ENCODE peak calls at places on chromosomes 6 and 20, in five cellular contexts. One of them, this sample, is unnamed.
A peak's percentile ranks its signal among the peaks of the same experiment; 100 is the strongest.

GRCh38 chr6:26118999-26119398 is 31.8 kb downstream of the HFE start:
- DNase-seq in left cardiac atrium: no peak
- DNase-seq in A549: no peak
- DNase-seq in fibroblast of mammary gland: peak; percentile 42
- DNase-seq in stimulated activated CD4-positive, alpha-beta T cell treated with anti-CD3 and anti-CD28 coated beads, Interleukin-1b, Interleukin-23, amount 100 ng/mL, for 24 hours: no peak
- DNase-seq in this sample: no peak

GRCh38 chr6:68071740-68072139 is 563.3 kb upstream of the ADGRB3 start:
- DNase-seq in fibroblast of mammary gland: no peak
- DNase-seq in stimulated activated CD4-positive, alpha-beta T cell treated with anti-CD3 and anti-CD28 coated beads, Interleukin-1b, Interleukin-23, amount 100 ng/mL, for 24 hours: no peak
- DNase-seq in left cardiac atrium: no peak
- DNase-seq in A549: no peak
- DNase-seq in this sample: no peak

GRCh38 chr6:102438181-102438580 is 1044.7 kb downstream of the GRIK2 start:
- DNase-seq in left cardiac atrium: no peak
- DNase-seq in stimulated activated CD4-positive, alpha-beta T cell treated with anti-CD3 and anti-CD28 coated beads, Interleukin-1b, Interleukin-23, amount 100 ng/mL, for 24 hours: no peak
- DNase-seq in A549: no peak
- DNase-seq in fibroblast of mammary gland: no peak
- DNase-seq in this sample: no peak

GRCh38 chr6:28982476-28983266 is 22.4 kb downstream of the ZNF311 start:
- DNase-seq in fibroblast of mammary gland: peak; percentile 73
- DNase-seq in A549: peak; percentile 46
- DNase-seq in left cardiac atrium: no peak
- DNase-seq in stimulated activated CD4-positive, alpha-beta T cell treated with anti-CD3 and anti-CD28 coated beads, Interleukin-1b, Interleukin-23, amount 100 ng/mL, for 24 hours: no peak
- DNase-seq in this sample: peak; percentile 20

GRCh38 chr20:58389324-58389967 is 417 bp downstream of the VAPB start:
- DNase-seq in left cardiac atrium: no peak
- DNase-seq in stimulated activated CD4-positive, alpha-beta T cell treated with anti-CD3 and anti-CD28 coated beads, Interleukin-1b, Interleukin-23, amount 100 ng/mL, for 24 hours: no peak
- DNase-seq in fibroblast of mammary gland: peak; percentile 19
- DNase-seq in A549: no peak
- DNase-seq in this sample: peak; percentile 48

GRCh38 chr6:31663961-31664789 is 622 bp downstream of the GPANK1 start:
- DNase-seq in stimulated activated CD4-positive, alpha-beta T cell treated with anti-CD3 and anti-CD28 coated beads, Interleukin-1b, Interleukin-23, amount 100 ng/mL, for 24 hours: no peak
- DNase-seq in left cardiac atrium: peak; percentile 64
- DNase-seq in fibroblast of mammary gland: peak; percentile 86
- DNase-seq in A549: no peak
- DNase-seq in this sample: no peak

GRCh38 chr20:32485770-32486248 is 99.3 kb downstream of the NOL4L start:
- DNase-seq in fibroblast of mammary gland: no peak
- DNase-seq in stimulated activated CD4-positive, alpha-beta T cell treated with anti-CD3 and anti-CD28 coated beads, Interleukin-1b, Interleukin-23, amount 100 ng/mL, for 24 hours: no peak
- DNase-seq in A549: no peak
- DNase-seq in left cardiac atrium: no peak
- DNase-seq in this sample: peak; percentile 32

GRCh38 chr20:17138237-17138636 is 88.6 kb upstream of the PCSK2 start:
- DNase-seq in fibroblast of mammary gland: no peak
- DNase-seq in stimulated activated CD4-positive, alpha-beta T cell treated with anti-CD3 and anti-CD28 coated beads, Interleukin-1b, Interleukin-23, amount 100 ng/mL, for 24 hours: no peak
- DNase-seq in left cardiac atrium: no peak
- DNase-seq in A549: no peak
- DNase-seq in this sample: no peak

GRCh38 chr6:24494726-24495515 is at the start of gene ALDH5A1:
- DNase-seq in stimulated activated CD4-positive, alpha-beta T cell treated with anti-CD3 and anti-CD28 coated beads, Interleukin-1b, Interleukin-23, amount 100 ng/mL, for 24 hours: peak; percentile 59
- DNase-seq in fibroblast of mammary gland: peak; percentile 42
- DNase-seq in left cardiac atrium: peak; percentile 78
- DNase-seq in A549: peak; percentile 48
- DNase-seq in this sample: peak; percentile 92

GRCh38 chr6:57069228-57069627 is 20.8 kb upstream of the ZNF451 start:
- DNase-seq in left cardiac atrium: no peak
- DNase-seq in stimulated activated CD4-positive, alpha-beta T cell treated with anti-CD3 and anti-CD28 coated beads, Interleukin-1b, Interleukin-23, amount 100 ng/mL, for 24 hours: no peak
- DNase-seq in fibroblast of mammary gland: no peak
- DNase-seq in A549: no peak
- DNase-seq in this sample: no peak

GRCh38 chr6:27392623-27393022 is 4.1 kb downstream of the ZNF391 start:
- DNase-seq in fibroblast of mammary gland: no peak
- DNase-seq in left cardiac atrium: no peak
- DNase-seq in A549: no peak
- DNase-seq in stimulated activated CD4-positive, alpha-beta T cell treated with anti-CD3 and anti-CD28 coated beads, Interleukin-1b, Interleukin-23, amount 100 ng/mL, for 24 hours: no peak
- DNase-seq in this sample: no peak

GRCh38 chr6:79635179-79635578 is 4.0 kb downstream of the SH3BGRL2 start:
- DNase-seq in A549: no peak
- DNase-seq in left cardiac atrium: no peak
- DNase-seq in stimulated activated CD4-positive, alpha-beta T cell treated with anti-CD3 and anti-CD28 coated beads, Interleukin-1b, Interleukin-23, amount 100 ng/mL, for 24 hours: no peak
- DNase-seq in fibroblast of mammary gland: peak; percentile 17
- DNase-seq in this sample: no peak

GRCh38 chr6:31586013-31586412 is at the start of gene LST1:
- DNase-seq in A549: no peak
- DNase-seq in stimulated activated CD4-positive, alpha-beta T cell treated with anti-CD3 and anti-CD28 coated beads, Interleukin-1b, Interleukin-23, amount 100 ng/mL, for 24 hours: no peak
- DNase-seq in left cardiac atrium: peak; percentile 28
- DNase-seq in fibroblast of mammary gland: no peak
- DNase-seq in this sample: no peak

GRCh38 chr6:16136536-16137450 is 7.9 kb downstream of the MYLIP start:
- DNase-seq in left cardiac atrium: no peak
- DNase-seq in fibroblast of mammary gland: peak; percentile 91
- DNase-seq in A549: no peak
- DNase-seq in stimulated activated CD4-positive, alpha-beta T cell treated with anti-CD3 and anti-CD28 coated beads, Interleukin-1b, Interleukin-23, amount 100 ng/mL, for 24 hours: no peak
- DNase-seq in this sample: peak; percentile 71

GRCh38 chr6:99746261-99746895 is 139.7 kb downstream of the PRDM13 start:
- DNase-seq in fibroblast of mammary gland: peak; percentile 75
- DNase-seq in A549: peak; percentile 11
- DNase-seq in stimulated activated CD4-positive, alpha-beta T cell treated with anti-CD3 and anti-CD28 coated beads, Interleukin-1b, Interleukin-23, amount 100 ng/mL, for 24 hours: peak; percentile 28
- DNase-seq in left cardiac atrium: peak; percentile 24
- DNase-seq in this sample: peak; percentile 71

GRCh38 chr6:162733489-162733888 is 5.7 kb downstream of the PACRG start:
- DNase-seq in fibroblast of mammary gland: no peak
- DNase-seq in A549: no peak
- DNase-seq in stimulated activated CD4-positive, alpha-beta T cell treated with anti-CD3 and anti-CD28 coated beads, Interleukin-1b, Interleukin-23, amount 100 ng/mL, for 24 hours: no peak
- DNase-seq in left cardiac atrium: no peak
- DNase-seq in this sample: peak; percentile 24

GRCh38 chr6:40804905-40805304 is 217.7 kb upstream of the LRFN2 start:
- DNase-seq in fibroblast of mammary gland: no peak
- DNase-seq in stimulated activated CD4-positive, alpha-beta T cell treated with anti-CD3 and anti-CD28 coated beads, Interleukin-1b, Interleukin-23, amount 100 ng/mL, for 24 hours: no peak
- DNase-seq in left cardiac atrium: no peak
- DNase-seq in A549: no peak
- DNase-seq in this sample: no peak

GRCh38 chr20:24781061-24781980 is 167.7 kb upstream of the CST7 start:
- DNase-seq in A549: peak; percentile 40
- DNase-seq in fibroblast of mammary gland: peak; percentile 40
- DNase-seq in stimulated activated CD4-positive, alpha-beta T cell treated with anti-CD3 and anti-CD28 coated beads, Interleukin-1b, Interleukin-23, amount 100 ng/mL, for 24 hours: no peak
- DNase-seq in left cardiac atrium: no peak
- DNase-seq in this sample: peak; percentile 49

GRCh38 chr20:62726716-62727583 is 18.3 kb downstream of the NTSR1 start:
- DNase-seq in fibroblast of mammary gland: no peak
- DNase-seq in left cardiac atrium: peak; percentile 12
- DNase-seq in A549: no peak
- DNase-seq in stimulated activated CD4-positive, alpha-beta T cell treated with anti-CD3 and anti-CD28 coated beads, Interleukin-1b, Interleukin-23, amount 100 ng/mL, for 24 hours: no peak
- DNase-seq in this sample: no peak

GRCh38 chr6:49325901-49326300 is 137.2 kb downstream of the MMUT start:
- DNase-seq in A549: no peak
- DNase-seq in stimulated activated CD4-positive, alpha-beta T cell treated with anti-CD3 and anti-CD28 coated beads, Interleukin-1b, Interleukin-23, amount 100 ng/mL, for 24 hours: no peak
- DNase-seq in fibroblast of mammary gland: no peak
- DNase-seq in left cardiac atrium: no peak
- DNase-seq in this sample: no peak

GRCh38 chr6:158536891-158537798 is 22.7 kb upstream of the TMEM181 start:
- DNase-seq in fibroblast of mammary gland: peak; percentile 29
- DNase-seq in stimulated activated CD4-positive, alpha-beta T cell treated with anti-CD3 and anti-CD28 coated beads, Interleukin-1b, Interleukin-23, amount 100 ng/mL, for 24 hours: no peak
- DNase-seq in left cardiac atrium: peak; percentile 58
- DNase-seq in A549: no peak
- DNase-seq in this sample: peak; percentile 20

GRCh38 chr6:33686981-33687975 is 24.2 kb downstream of the UQCC2 start:
- DNase-seq in fibroblast of mammary gland: no peak
- DNase-seq in A549: no peak
- DNase-seq in left cardiac atrium: no peak
- DNase-seq in stimulated activated CD4-positive, alpha-beta T cell treated with anti-CD3 and anti-CD28 coated beads, Interleukin-1b, Interleukin-23, amount 100 ng/mL, for 24 hours: no peak
- DNase-seq in this sample: no peak

GRCh38 chr20:4885877-4886276 is 115.4 kb downstream of the SLC23A2 start:
- DNase-seq in left cardiac atrium: no peak
- DNase-seq in fibroblast of mammary gland: no peak
- DNase-seq in stimulated activated CD4-positive, alpha-beta T cell treated with anti-CD3 and anti-CD28 coated beads, Interleukin-1b, Interleukin-23, amount 100 ng/mL, for 24 hours: no peak
- DNase-seq in A549: no peak
- DNase-seq in this sample: no peak

GRCh38 chr20:63534831-63535651 is 2.1 kb downstream of the PTK6 start:
- DNase-seq in left cardiac atrium: peak; percentile 25
- DNase-seq in A549: no peak
- DNase-seq in fibroblast of mammary gland: peak; percentile 24
- DNase-seq in stimulated activated CD4-positive, alpha-beta T cell treated with anti-CD3 and anti-CD28 coated beads, Interleukin-1b, Interleukin-23, amount 100 ng/mL, for 24 hours: no peak
- DNase-seq in this sample: no peak

GRCh38 chr6:139433647-139434419 is 59.4 kb upstream of the CITED2 start:
- DNase-seq in left cardiac atrium: no peak
- DNase-seq in A549: no peak
- DNase-seq in fibroblast of mammary gland: peak; percentile 50
- DNase-seq in stimulated activated CD4-positive, alpha-beta T cell treated with anti-CD3 and anti-CD28 coated beads, Interleukin-1b, Interleukin-23, amount 100 ng/mL, for 24 hours: no peak
- DNase-seq in this sample: peak; percentile 5

GRCh38 chr6:119296036-119297035 is 53.2 kb downstream of the MAN1A1 start:
- DNase-seq in A549: no peak
- DNase-seq in fibroblast of mammary gland: no peak
- DNase-seq in stimulated activated CD4-positive, alpha-beta T cell treated with anti-CD3 and anti-CD28 coated beads, Interleukin-1b, Interleukin-23, amount 100 ng/mL, for 24 hours: no peak
- DNase-seq in left cardiac atrium: no peak
- DNase-seq in this sample: no peak

GRCh38 chr6:109660526-109660925 is 30.5 kb downstream of the AK9 start:
- DNase-seq in fibroblast of mammary gland: no peak
- DNase-seq in stimulated activated CD4-positive, alpha-beta T cell treated with anti-CD3 and anti-CD28 coated beads, Interleukin-1b, Interleukin-23, amount 100 ng/mL, for 24 hours: no peak
- DNase-seq in left cardiac atrium: no peak
- DNase-seq in A549: no peak
- DNase-seq in this sample: peak; percentile 17

GRCh38 chr6:30500421-30501069 is 11.2 kb downstream of the HLA-E start:
- DNase-seq in stimulated activated CD4-positive, alpha-beta T cell treated with anti-CD3 and anti-CD28 coated beads, Interleukin-1b, Interleukin-23, amount 100 ng/mL, for 24 hours: no peak
- DNase-seq in A549: no peak
- DNase-seq in left cardiac atrium: no peak
- DNase-seq in fibroblast of mammary gland: peak; percentile 48
- DNase-seq in this sample: no peak

GRCh38 chr6:1285589-1286340 is 26.1 kb upstream of the FOXQ1 start:
- DNase-seq in A549: no peak
- DNase-seq in left cardiac atrium: peak; percentile 36
- DNase-seq in stimulated activated CD4-positive, alpha-beta T cell treated with anti-CD3 and anti-CD28 coated beads, Interleukin-1b, Interleukin-23, amount 100 ng/mL, for 24 hours: no peak
- DNase-seq in fibroblast of mammary gland: peak; percentile 50
- DNase-seq in this sample: no peak

GRCh38 chr6:157528931-157529653 is 148.1 kb downstream of the ZDHHC14 start:
- DNase-seq in fibroblast of mammary gland: peak; percentile 86
- DNase-seq in A549: no peak
- DNase-seq in stimulated activated CD4-positive, alpha-beta T cell treated with anti-CD3 and anti-CD28 coated beads, Interleukin-1b, Interleukin-23, amount 100 ng/mL, for 24 hours: no peak
- DNase-seq in left cardiac atrium: no peak
- DNase-seq in this sample: no peak

GRCh38 chr6:81786159-81786558 is 33.7 kb upstream of the TENT5A start:
- DNase-seq in fibroblast of mammary gland: no peak
- DNase-seq in left cardiac atrium: no peak
- DNase-seq in stimulated activated CD4-positive, alpha-beta T cell treated with anti-CD3 and anti-CD28 coated beads, Interleukin-1b, Interleukin-23, amount 100 ng/mL, for 24 hours: no peak
- DNase-seq in A549: no peak
- DNase-seq in this sample: no peak

GRCh38 chr6:51830666-51831065 is 256.7 kb downstream of the PKHD1 start:
- DNase-seq in A549: no peak
- DNase-seq in left cardiac atrium: no peak
- DNase-seq in fibroblast of mammary gland: no peak
- DNase-seq in stimulated activated CD4-positive, alpha-beta T cell treated with anti-CD3 and anti-CD28 coated beads, Interleukin-1b, Interleukin-23, amount 100 ng/mL, for 24 hours: no peak
- DNase-seq in this sample: no peak

GRCh38 chr20:31607640-31608255 is 2.7 kb downstream of the ID1 start:
- DNase-seq in fibroblast of mammary gland: peak; percentile 30
- DNase-seq in stimulated activated CD4-positive, alpha-beta T cell treated with anti-CD3 and anti-CD28 coated beads, Interleukin-1b, Interleukin-23, amount 100 ng/mL, for 24 hours: no peak
- DNase-seq in A549: peak; percentile 42
- DNase-seq in left cardiac atrium: peak; percentile 48
- DNase-seq in this sample: no peak